ENCODE peak calls at places on chromosomes 7 and 10, in nine cellular contexts. One of them, this sample, is unnamed.

GRCh38 chr7:148911626-148912025 is 27.5 kb upstream of the EZH2 start:
- DNase-seq in fibroblast of lung: no peak
- DNase-seq in T follicular helper cell: no peak
- DNase-seq in SK-N-MC: no peak
- DNase-seq in dermis microvascular lymphatic vessel endothelial cell: no peak
- DNase-seq in NCI-H510A treated with DMSO at 0.1 percent for 48 hours: no peak
- DNase-seq in astrocyte: no peak
- DNase-seq in fibroblast of mammary gland: no peak
- DNase-seq in HCT116: peak
- DNase-seq in this sample: no peak

GRCh38 chr7:75892634-75893272 is 13.9 kb downstream of the RHBDD2 start:
- DNase-seq in fibroblast of lung: peak
- DNase-seq in T follicular helper cell: no peak
- DNase-seq in SK-N-MC: no peak
- DNase-seq in dermis microvascular lymphatic vessel endothelial cell: no peak
- DNase-seq in NCI-H510A treated with DMSO at 0.1 percent for 48 hours: peak
- DNase-seq in astrocyte: peak
- DNase-seq in fibroblast of mammary gland: peak
- DNase-seq in HCT116: no peak
- DNase-seq in this sample: peak

GRCh38 chr7:12715372-12716133 is 28.1 kb downstream of the ARL4A start:
- DNase-seq in fibroblast of lung: peak
- DNase-seq in T follicular helper cell: no peak
- DNase-seq in SK-N-MC: peak
- DNase-seq in dermis microvascular lymphatic vessel endothelial cell: peak
- DNase-seq in NCI-H510A treated with DMSO at 0.1 percent for 48 hours: peak
- DNase-seq in astrocyte: peak
- DNase-seq in fibroblast of mammary gland: peak
- DNase-seq in HCT116: peak
- DNase-seq in this sample: peak

GRCh38 chr10:70546585-70546984 is 56.0 kb downstream of the PRF1 start:
- DNase-seq in fibroblast of lung: no peak
- DNase-seq in T follicular helper cell: no peak
- DNase-seq in SK-N-MC: no peak
- DNase-seq in dermis microvascular lymphatic vessel endothelial cell: no peak
- DNase-seq in NCI-H510A treated with DMSO at 0.1 percent for 48 hours: no peak
- DNase-seq in astrocyte: no peak
- DNase-seq in fibroblast of mammary gland: no peak
- DNase-seq in HCT116: no peak
- DNase-seq in this sample: no peak

GRCh38 chr10:133396035-133396624 is 2.2 kb downstream of the MTG1 start:
- DNase-seq in fibroblast of lung: no peak
- DNase-seq in T follicular helper cell: no peak
- DNase-seq in SK-N-MC: no peak
- DNase-seq in dermis microvascular lymphatic vessel endothelial cell: no peak
- DNase-seq in NCI-H510A treated with DMSO at 0.1 percent for 48 hours: no peak
- DNase-seq in astrocyte: no peak
- DNase-seq in fibroblast of mammary gland: no peak
- DNase-seq in HCT116: no peak
- DNase-seq in this sample: no peak

GRCh38 chr7:34928052-34928451 is 109.2 kb downstream of the DPY19L1 start:
- DNase-seq in fibroblast of lung: peak
- DNase-seq in T follicular helper cell: peak
- DNase-seq in SK-N-MC: no peak
- DNase-seq in dermis microvascular lymphatic vessel endothelial cell: peak
- DNase-seq in NCI-H510A treated with DMSO at 0.1 percent for 48 hours: no peak
- DNase-seq in astrocyte: no peak
- DNase-seq in fibroblast of mammary gland: peak
- DNase-seq in HCT116: peak
- DNase-seq in this sample: no peak

GRCh38 chr10:99785646-99786045 is 3.2 kb downstream of the ABCC2 start:
- DNase-seq in fibroblast of lung: no peak
- DNase-seq in T follicular helper cell: no peak
- DNase-seq in SK-N-MC: no peak
- DNase-seq in dermis microvascular lymphatic vessel endothelial cell: no peak
- DNase-seq in NCI-H510A treated with DMSO at 0.1 percent for 48 hours: no peak
- DNase-seq in astrocyte: no peak
- DNase-seq in fibroblast of mammary gland: no peak
- DNase-seq in HCT116: no peak
- DNase-seq in this sample: no peak

GRCh38 chr10:23459323-23459939 is 20.6 kb downstream of the OTUD1 start:
- DNase-seq in fibroblast of lung: no peak
- DNase-seq in T follicular helper cell: no peak
- DNase-seq in SK-N-MC: no peak
- DNase-seq in dermis microvascular lymphatic vessel endothelial cell: no peak
- DNase-seq in NCI-H510A treated with DMSO at 0.1 percent for 48 hours: no peak
- DNase-seq in astrocyte: no peak
- DNase-seq in fibroblast of mammary gland: no peak
- DNase-seq in HCT116: no peak
- DNase-seq in this sample: no peak

GRCh38 chr10:58299580-58299979 is 30.6 kb downstream of the CISD1 start:
- DNase-seq in fibroblast of lung: peak
- DNase-seq in T follicular helper cell: peak
- DNase-seq in SK-N-MC: no peak
- DNase-seq in dermis microvascular lymphatic vessel endothelial cell: peak
- DNase-seq in NCI-H510A treated with DMSO at 0.1 percent for 48 hours: peak
- DNase-seq in astrocyte: peak
- DNase-seq in fibroblast of mammary gland: peak
- DNase-seq in HCT116: peak
- DNase-seq in this sample: peak

GRCh38 chr7:27359737-27360136 is 117.1 kb downstream of the EVX1 start:
- DNase-seq in fibroblast of lung: no peak
- DNase-seq in T follicular helper cell: no peak
- DNase-seq in SK-N-MC: peak
- DNase-seq in dermis microvascular lymphatic vessel endothelial cell: no peak
- DNase-seq in NCI-H510A treated with DMSO at 0.1 percent for 48 hours: no peak
- DNase-seq in astrocyte: no peak
- DNase-seq in fibroblast of mammary gland: no peak
- DNase-seq in HCT116: no peak
- DNase-seq in this sample: no peak

GRCh38 chr7:72281325-72281724 is 130.8 kb downstream of the CALN1 start:
- DNase-seq in fibroblast of lung: no peak
- DNase-seq in T follicular helper cell: no peak
- DNase-seq in SK-N-MC: no peak
- DNase-seq in dermis microvascular lymphatic vessel endothelial cell: no peak
- DNase-seq in NCI-H510A treated with DMSO at 0.1 percent for 48 hours: no peak
- DNase-seq in astrocyte: no peak
- DNase-seq in fibroblast of mammary gland: no peak
- DNase-seq in HCT116: no peak
- DNase-seq in this sample: no peak